ENCODE peak calls at places on chromosome 5, in four cellular contexts. N, A, L and X are unnamed samples.
A peak's percentile ranks its signal among the peaks of the same experiment; 100 is the strongest.

GRCh38 chr5:7850241-7850532 is 746 bp downstream of the CFAP90 start:
- DNase-seq in N (no peak), A (peak; percentile 16), L (no peak), X (no peak)

GRCh38 chr5:100576217-100576751 is 41.1 kb downstream of the FAM174A start:
- DNase-seq in N (no peak), A (no peak), L (no peak), X (no peak)

GRCh38 chr5:57494104-57495098 is 11.8 kb upstream of the ACTBL2 start:
- DNase-seq in N (peak; percentile 47), A (no peak), L (peak; percentile 44), X (peak; percentile 96)

GRCh38 chr5:124263172-124263571 is 483.3 kb downstream of the ZNF608 start:
- DNase-seq in N (no peak), A (no peak), L (no peak), X (no peak)

GRCh38 chr5:111453747-111454146 is 58.6 kb downstream of the STARD4 start:
- DNase-seq in N (no peak), A (no peak), L (no peak), X (peak; percentile 54)

GRCh38 chr5:124663101-124663506 is 83.3 kb downstream of the ZNF608 start:
- DNase-seq in N (no peak), A (no peak), L (no peak), X (peak; percentile 44)

GRCh38 chr5:110086658-110087388 is 397.1 kb downstream of the MAN2A1 start:
- DNase-seq in N (peak; percentile 38), A (peak; percentile 12), L (peak; percentile 40), X (peak; percentile 82)

GRCh38 chr5:138944527-138945322 is 69.6 kb upstream of the LRRTM2 start:
- DNase-seq in N (no peak), A (no peak), L (no peak), X (no peak)

GRCh38 chr5:55551298-55551846 is 16.6 kb upstream of the PLPP1 start:
- DNase-seq in N (no peak), A (no peak), L (no peak), X (no peak)

GRCh38 chr5:14190194-14191164 is 47.3 kb downstream of the TRIO start:
- DNase-seq in N (no peak), A (no peak), L (no peak), X (peak; percentile 58)

GRCh38 chr5:137075163-137075970 is 423.8 kb downstream of the SPOCK1 start:
- DNase-seq in N (peak; percentile 60), A (no peak), L (peak; percentile 52), X (peak; percentile 81)

GRCh38 chr5:34535433-34535832 is 120.7 kb upstream of the RAI14 start:
- DNase-seq in N (no peak), A (no peak), L (no peak), X (no peak)
- H3K4me1 ChIP-seq in N (no peaks in the 10 kb centered on the region), A (no peaks in the 10 kb centered on the region), L (no peaks in the 10 kb centered on the region), X (peaks cover 30% of the 10 kb centered on the region)

GRCh38 chr5:1542755-1543154 is 19.0 kb upstream of the LPCAT1 start:
- DNase-seq in N (peak; percentile 41), A (no peak), L (peak; percentile 40), X (no peak)
- H3K27ac ChIP-seq in N (no peak overlapping the region), A (no peak overlapping the region), L (no peak overlapping the region), X (no peak overlapping the region)

DNA sequence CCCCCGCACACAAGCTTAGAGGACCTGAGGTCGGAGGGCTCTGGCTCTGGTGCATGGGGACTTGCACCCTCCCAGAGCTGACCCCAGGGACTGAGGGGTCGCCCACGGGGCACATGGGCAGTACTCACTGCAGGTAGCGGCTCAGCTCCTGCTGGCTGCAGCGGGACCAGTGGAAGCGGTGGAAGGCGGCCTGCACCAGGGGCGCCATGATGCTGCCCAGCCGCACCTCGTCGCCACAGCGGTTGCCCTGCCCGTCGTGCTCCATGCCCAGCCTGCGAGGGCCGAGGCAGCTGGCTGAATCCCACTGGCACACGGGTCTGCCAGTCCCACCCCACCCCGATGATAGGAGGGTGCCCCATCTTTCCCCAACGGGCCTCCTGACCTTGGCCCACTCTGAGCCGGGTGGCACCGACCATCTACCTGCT is 93.8 kb downstream of the ZNF354C start:
- DNase-seq in N (no peak), A (no peak), L (no peak), X (no peak)
- H3K27me3 ChIP-seq in N (no peaks in the 10 kb centered on the region), A (no peaks in the 10 kb centered on the region), L (no peaks in the 10 kb centered on the region), X (no peaks in the 10 kb centered on the region)

DNA sequence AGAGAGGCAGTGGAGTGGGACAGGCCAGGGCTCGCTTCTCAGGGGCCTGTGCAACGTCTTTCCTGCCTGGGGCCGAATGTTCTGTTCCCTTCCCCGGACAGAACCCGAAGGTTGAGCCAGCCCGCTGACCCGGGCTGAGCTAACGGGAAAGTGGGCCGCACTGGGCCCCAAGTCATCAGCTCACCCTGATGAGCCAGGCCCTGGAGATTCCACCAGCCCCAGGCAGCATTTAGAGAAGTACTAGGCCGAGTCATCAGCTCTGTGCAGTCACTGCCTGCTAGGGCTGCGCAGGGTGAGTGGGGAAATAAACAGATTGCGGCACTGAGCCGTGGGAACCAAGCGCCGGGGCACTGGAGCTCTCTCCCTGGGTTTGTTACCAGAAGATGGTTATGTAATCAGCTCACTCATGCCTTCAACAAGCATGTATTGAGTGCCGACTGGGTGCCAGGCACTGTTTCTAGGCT is 29.1 kb upstream of the DUSP1 start:
- DNase-seq in N (peak; percentile 75), A (no peak), L (peak; percentile 58), X (no peak)
- H3K4me1 ChIP-seq in N (peaks cover 8% of the 10 kb centered on the region), A (no peaks in the 10 kb centered on the region), L (peaks cover 8% of the 10 kb centered on the region), X (peaks cover 1% of the 10 kb centered on the region)

GRCh38 chr5:62385136-62385535 is 18.6 kb downstream of the DIMT1 start:
- DNase-seq in N (no peak), A (no peak), L (no peak), X (no peak)
- H3K27ac ChIP-seq in N (no peak overlapping the region), A (no peak overlapping the region), L (no peak overlapping the region), X (no peak overlapping the region)

GRCh38 chr5:1193591-1193985 is 7.8 kb upstream of the SLC6A19 start:
- DNase-seq in N (peak; percentile 15), A (no peak), L (no peak), X (no peak)
- H3K27me3 ChIP-seq in N (no peaks in the 10 kb centered on the region), A (no peaks in the 10 kb centered on the region), L (no peaks in the 10 kb centered on the region), X (no peaks in the 10 kb centered on the region)

DNA sequence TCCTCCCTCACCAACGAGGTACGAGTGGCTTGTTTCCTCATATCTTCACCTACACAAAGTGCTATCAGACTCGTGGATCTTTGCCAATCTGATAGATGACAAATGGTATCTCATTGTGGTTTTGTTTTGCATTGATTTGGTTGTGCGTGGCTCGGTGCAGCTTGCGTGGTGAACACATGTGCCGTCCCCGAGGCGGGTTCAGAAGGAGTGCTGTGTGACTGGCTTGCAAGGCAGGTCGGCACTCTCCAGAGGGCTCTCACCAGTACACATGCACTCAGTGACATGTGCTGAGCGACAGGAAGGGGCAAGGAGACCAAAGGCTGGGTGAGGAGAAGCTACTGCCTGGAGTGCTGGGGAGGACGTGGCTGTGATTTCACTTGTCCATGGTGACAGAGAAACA is 95.3 kb upstream of the PITX1 start:
- DNase-seq in N (no peak), A (no peak), L (no peak), X (no peak)
- H3K4me1 ChIP-seq in N (no peaks in the 10 kb centered on the region), A (no peaks in the 10 kb centered on the region), L (no peaks in the 10 kb centered on the region), X (peaks cover 6% of the 10 kb centered on the region)

GRCh38 chr5:173018352-173018751 is 34.8 kb downstream of the ATP6V0E1 start:
- DNase-seq in N (no peak), A (no peak), L (no peak), X (no peak)
- H3K27ac ChIP-seq in N (no peak overlapping the region), A (no peak overlapping the region), L (no peak overlapping the region), X (no peak overlapping the region)